ENCODE peak calls at places on chromosomes 16 and 17, in nine cellular contexts. W is ovary, H is iris pigment epithelial cell, K is GM04503, J is adrenal gland, G is HTR-8/SVneo, Z is NCI-H1417 treated with DMSO at 0.1 percent for 48 hours, C is choroid plexus epithelial cell, X is astrocyte of the cerebellum. B is an unnamed sample.

GRCh38 chr16:83137894-83138293 is 511.1 kb downstream of the CDH13 start:
- DNase-seq in Z (no peak), K (peak; percentile 19), X (no peak), G (no peak), C (no peak), J (no peak), W (no peak), H (no peak), B (no peak)

GRCh38 chr16:87541004-87541881 is 48.4 kb upstream of the ZCCHC14 start:
- DNase-seq in Z (no peak), C (peak; percentile 75), J (no peak), W (peak; percentile 54), H (peak; percentile 68), X (peak; percentile 64), K (no peak), G (no peak), B (no peak)

GRCh38 chr16:84896847-84897246 is 77.1 kb downstream of the CRISPLD2 start:
- DNase-seq in G (no peak), C (no peak), H (no peak), X (no peak), J (no peak), Z (no peak), K (no peak), W (no peak), B (no peak)

GRCh38 chr17:81074875-81075274 is 39.9 kb downstream of the BAIAP2 start:
- DNase-seq in X (no peak), G (no peak), Z (no peak), W (no peak), H (no peak), K (no peak), C (no peak), J (no peak), B (no peak)

GRCh38 chr16:54407596-54407995 is 121.0 kb upstream of the IRX3 start:
- DNase-seq in G (no peak), X (peak; percentile 58), Z (no peak), W (no peak), K (peak; percentile 62), J (no peak), H (peak; percentile 53), C (peak; percentile 62), B (peak; percentile 49)

GRCh38 chr17:26809033-26809432 is 484.9 kb upstream of the WSB1 start:
- DNase-seq in Z (no peak), C (peak; percentile 16), H (peak; percentile 28), X (peak; percentile 12), W (no peak), G (no peak), K (peak; percentile 1), J (no peak), B (no peak)

GRCh38 chr16:80806957-80807356 is 2.6 kb upstream of the CDYL2 start:
- DNase-seq in X (no peak), G (peak; percentile 53), H (peak; percentile 74), W (no peak), K (no peak), C (peak; percentile 59), Z (no peak), J (no peak), B (peak; percentile 77)

GRCh38 chr17:80891096-80892018 is 100.3 kb upstream of the CHMP6 start:
- DNase-seq in G (peak; percentile 74), X (peak; percentile 90), J (peak; percentile 89), W (no peak), K (peak; percentile 74), H (peak; percentile 87), Z (no peak), C (peak; percentile 89), B (peak; percentile 78)

GRCh38 chr17:33968350-33969044 is 286.6 kb upstream of the CCL2 start:
- DNase-seq in Z (no peak), H (no peak), K (no peak), G (no peak), C (no peak), W (no peak), J (no peak), X (no peak), B (no peak)

GRCh38 chr17:55842405-55843158 is 91.7 kb downstream of the PCTP start:
- DNase-seq in K (no peak), X (no peak), J (no peak), C (no peak), G (no peak), H (no peak), W (no peak), Z (no peak), B (no peak)

GRCh38 chr17:11296994-11297393 is 56.0 kb downstream of the SHISA6 start:
- DNase-seq in H (peak; percentile 8), W (no peak), K (no peak), Z (no peak), G (no peak), C (peak; percentile 2), J (no peak), X (no peak), B (no peak)

GRCh38 chr17:7173687-7174602 is 5.2 kb downstream of the ASGR1 start:
- DNase-seq in H (peak; percentile 44), X (no peak), Z (no peak), C (peak; percentile 72), K (no peak), W (peak; percentile 40), J (peak; percentile 62), G (no peak), B (no peak)

GRCh38 chr17:44326867-44327444 is 2.3 kb upstream of the SLC25A39 start:
- DNase-seq in C (peak; percentile 99), J (peak; percentile 98), H (peak; percentile 98), K (peak; percentile 85), G (peak; percentile 99), Z (peak; percentile 76), W (peak; percentile 97), X (peak; percentile 92), B (peak; percentile 98)

GRCh38 chr17:29178750-29179231 is 1.4 kb downstream of the MYO18A start:
- DNase-seq in J (no peak), W (no peak), X (no peak), K (no peak), H (no peak), C (no peak), Z (no peak), G (no peak), B (no peak)

GRCh38 chr17:6028294-6028693 is 41.9 kb upstream of the WSCD1 start:
- DNase-seq in J (no peak), C (no peak), K (no peak), X (no peak), Z (no peak), G (no peak), W (no peak), H (no peak), B (no peak)

GRCh38 chr16:64234200-64234599 is 887.7 kb downstream of the CDH11 start:
- DNase-seq in K (no peak), C (no peak), J (no peak), H (no peak), X (no peak), G (no peak), W (no peak), Z (no peak), B (no peak)

GRCh38 chr17:58756246-58757161 is 850 bp downstream of the PPM1E start:
- DNase-seq in H (no peak), G (peak; percentile 41), K (no peak), J (peak; percentile 34), C (peak; percentile 5), W (no peak), Z (no peak), X (no peak), B (no peak)

GRCh38 chr17:48627625-48628510 is 1.7 kb upstream of the HOXB9 start:
- DNase-seq in K (no peak), Z (no peak), X (no peak), G (no peak), W (no peak), C (no peak), H (no peak), J (peak; percentile 2), B (no peak)

GRCh38 chr16:1450218-1450617 is 5.9 kb upstream of the CCDC154 start:
- DNase-seq in Z (no peak), J (no peak), C (no peak), W (no peak), G (no peak), H (no peak), K (no peak), X (no peak), B (no peak)

GRCh38 chr17:50290074-50290702 is 15.9 kb downstream of the TMEM92 start:
- DNase-seq in W (peak; percentile 85), C (peak; percentile 99), Z (no peak), J (peak; percentile 79), K (peak; percentile 99), H (peak; percentile 99), X (peak; percentile 96), G (peak; percentile 93), B (peak; percentile 87)

GRCh38 chr17:33461051-33461450 is 168.0 kb upstream of the ASIC2 start:
- DNase-seq in C (no peak), W (no peak), K (no peak), X (no peak), G (no peak), Z (no peak), J (no peak), H (no peak), B (peak; percentile 62)

GRCh38 chr16:81784042-81784785 is 5.1 kb downstream of the PLCG2 start:
- DNase-seq in C (no peak), K (no peak), X (no peak), W (no peak), Z (no peak), H (no peak), J (no peak), G (no peak), B (no peak)

GRCh38 chr16:28189237-28189636 is 22.5 kb downstream of the XPO6 start:
- DNase-seq in Z (no peak), H (peak; percentile 64), X (no peak), K (no peak), G (no peak), J (no peak), W (no peak), C (peak; percentile 21), B (peak; percentile 42)

B was measured in NCI-H226.